ENCODE peak calls at places on chromosomes 11 and 22, in nine cellular contexts. F is choroid plexus epithelial cell, I is NT2/D1, T is kidney epithelial cell, U is colonic mucosa, B is left ventricle myocardium inferior, R is tibial artery, G is AG09309, J is SK-N-SH. A is an unnamed sample.

GRCh38 chr22:46064236-46064965 is 85.9 kb upstream of the PPARA start:
- DNase-seq in B (peak), U (no peak), G (no peak), J (peak), I (no peak), T (no peak), F (no peak), R (peak), A (no peak)

GRCh38 chr11:1262172-1263006 is 39.5 kb downstream of the MUC5B start:
- DNase-seq in R (peak), T (peak), J (peak), I (peak), B (peak), F (peak), G (peak), U (peak), A (peak)

GRCh38 chr11:57792060-57792541 is 30.5 kb downstream of the CTNND1 start:
- DNase-seq in J (no peak), F (peak), G (no peak), I (no peak), B (peak), T (no peak), R (peak), U (peak), A (no peak)

GRCh38 chr11:15671216-15671615 is 556.5 kb downstream of the INSC start:
- DNase-seq in G (no peak), I (no peak), T (no peak), J (no peak), F (no peak), R (no peak), B (no peak), U (peak), A (no peak)

GRCh38 chr22:30668306-30668655 is 606 bp upstream of the DUSP18 start:
- DNase-seq in J (no peak), U (no peak), F (no peak), I (no peak), G (no peak), R (no peak), B (no peak), T (no peak), A (no peak)

GRCh38 chr11:64918056-64918455 is 1.0 kb upstream of the ATG2A start:
- DNase-seq in G (peak), I (no peak), R (no peak), T (no peak), B (no peak), F (peak), J (no peak), U (no peak), A (peak)

GRCh38 chr22:42608481-42609361 is 6.0 kb downstream of the POLDIP3 start:
- DNase-seq in T (no peak), B (no peak), R (no peak), J (no peak), I (peak), U (no peak), G (no peak), F (peak), A (no peak)

GRCh38 chr22:49567894-49568750 is 259.6 kb downstream of the BRD1 start:
- DNase-seq in F (no peak), R (peak), J (no peak), I (no peak), U (no peak), B (no peak), G (no peak), T (no peak), A (no peak)

GRCh38 chr11:45290586-45290985 is 4.4 kb upstream of the SYT13 start:
- DNase-seq in U (no peak), J (no peak), F (no peak), R (no peak), I (no peak), B (no peak), G (no peak), T (no peak), A (no peak)

GRCh38 chr11:82864268-82864667 is 36.0 kb downstream of the PRCP start:
- DNase-seq in I (peak), J (peak), F (peak), U (peak), R (peak), T (no peak), B (peak), G (peak), A (peak)

GRCh38 chr11:133821776-133822175 is 23.5 kb downstream of the SPATA19 start:
- DNase-seq in F (peak), J (peak), I (peak), B (peak), T (no peak), U (peak), R (no peak), G (no peak), A (no peak)

GRCh38 chr11:132352497-132352896 is 982.1 kb downstream of the NTM start:
- DNase-seq in U (no peak), I (no peak), T (no peak), J (no peak), F (no peak), G (no peak), R (no peak), B (no peak), A (no peak)

GRCh38 chr22:36331306-36331911 is 56.4 kb downstream of the MYH9 start:
- DNase-seq in U (peak), I (no peak), F (peak), R (peak), J (peak), B (peak), T (peak), G (peak), A (peak)

GRCh38 chr22:36333632-36334031 is 54.1 kb downstream of the MYH9 start:
- DNase-seq in J (no peak), R (peak), U (no peak), I (no peak), G (no peak), B (no peak), T (no peak), F (no peak), A (no peak)

GRCh38 chr22:36334081-36334831 is 53.5 kb downstream of the MYH9 start:
- DNase-seq in U (peak), B (peak), T (no peak), F (no peak), R (peak), J (no peak), I (no peak), G (no peak), A (no peak)

GRCh38 chr22:36331912-36332622 is 55.7 kb downstream of the MYH9 start:
- DNase-seq in U (peak), B (peak), G (no peak), F (peak), J (peak), R (peak), I (no peak), T (no peak), A (peak)

GRCh38 chr22:36332623-36333331 is 55.0 kb downstream of the MYH9 start:
- DNase-seq in R (peak), U (peak), I (no peak), F (peak), T (no peak), J (no peak), G (no peak), B (no peak), A (peak)
- H3K4me3 ChIP-seq in R (no peak), U (no peak), I (no peak), F (no peak), T (no peak), J (no peak), G (no peak), B (peak), A (no peak)

GRCh38 chr11:66289548-66290331 is 797 bp upstream of the YIF1A start:
- DNase-seq in G (peak), J (no peak), R (peak), B (peak), U (peak), I (peak), F (no peak), T (no peak), A (no peak)
- H3K4me3 ChIP-seq in G (peak), J (peak), R (peak), B (peak), U (peak), I (peak), F (peak), T (peak), A (peak)

GRCh38 chr11:8355418-8355742 is 91.7 kb upstream of the LMO1 start:
- DNase-seq in U (no peak), I (no peak), B (no peak), R (no peak), T (no peak), J (no peak), F (no peak), G (no peak), A (no peak)

GRCh38 chr11:8356731-8357504 is 93.2 kb upstream of the LMO1 start:
- DNase-seq in F (peak), R (no peak), G (no peak), I (no peak), B (no peak), J (no peak), T (no peak), U (no peak), A (no peak)

GRCh38 chr11:8356216-8356615 is 92.5 kb upstream of the LMO1 start:
- DNase-seq in R (no peak), G (no peak), T (no peak), B (no peak), F (no peak), I (no peak), J (no peak), U (no peak), A (no peak)

GRCh38 chr11:8352852-8353505 is 89.3 kb upstream of the LMO1 start:
- DNase-seq in R (no peak), U (no peak), J (no peak), B (no peak), T (no peak), G (no peak), I (no peak), F (no peak), A (no peak)

DNA sequence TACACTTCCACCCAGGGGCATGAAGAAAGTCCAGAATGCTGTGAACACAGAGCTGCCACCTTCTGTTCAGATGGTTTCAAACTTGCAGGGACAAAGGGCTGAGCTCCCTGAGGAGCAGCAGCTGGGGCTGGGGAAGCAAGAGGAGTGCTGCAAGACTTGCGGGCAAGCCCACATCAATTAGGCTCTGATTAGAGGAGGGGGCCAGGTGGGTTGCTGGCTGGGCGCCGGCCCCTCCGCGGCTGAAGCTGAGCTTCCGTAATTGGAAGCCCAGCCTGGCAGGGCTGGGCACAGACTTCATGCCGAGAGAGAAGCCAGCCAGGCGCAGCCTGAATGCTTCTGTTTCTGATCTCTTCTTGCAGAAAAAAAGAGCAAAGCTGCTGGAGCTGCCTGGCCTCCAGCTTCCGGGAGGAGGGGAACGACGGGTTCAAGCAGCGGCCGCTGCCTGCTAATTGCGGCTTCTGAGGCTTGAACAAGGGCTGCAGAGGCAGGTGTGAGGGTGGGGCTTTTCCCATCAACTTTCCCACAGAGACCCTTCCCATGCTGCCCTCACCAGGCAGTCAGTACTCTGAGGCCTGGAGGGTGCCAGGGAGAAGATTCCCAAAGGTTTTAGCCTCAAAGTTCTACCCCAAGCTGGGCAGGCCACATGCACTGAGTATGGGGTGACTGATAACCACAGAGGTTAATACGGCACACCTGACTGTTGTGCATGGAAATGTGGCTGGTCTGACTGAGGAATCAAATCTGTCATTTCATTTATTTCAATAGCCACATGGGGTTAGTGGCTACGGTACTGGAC is 91.1 kb upstream of the LMO1 start:
- DNase-seq in G (no peak), J (peak), B (no peak), R (no peak), T (no peak), U (no peak), I (no peak), F (peak), A (no peak)
- H3K4me3 ChIP-seq in G (no peak), J (peak), B (no peak), R (no peak), T (no peak), U (no peak), I (no peak), F (no peak), A (no peak)

DNA sequence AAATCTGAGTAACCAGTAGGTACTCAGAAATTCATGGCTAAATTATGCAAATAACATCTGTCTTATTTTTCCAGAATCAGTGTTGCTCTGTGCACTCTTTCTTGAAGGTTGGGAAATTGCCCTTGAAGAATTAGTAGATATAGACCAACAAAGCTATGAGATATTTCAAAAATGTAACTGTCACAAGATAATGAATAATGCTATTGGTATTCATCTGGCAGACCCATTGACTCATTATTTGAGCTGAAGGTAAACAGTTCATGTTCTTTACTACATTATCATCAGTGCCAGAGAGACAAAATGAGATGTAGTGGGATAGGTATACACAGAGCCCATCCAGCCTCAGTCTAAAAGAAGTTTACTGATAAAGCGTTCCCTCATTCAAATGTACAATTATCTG is 274.7 kb downstream of the CASP12 start:
- DNase-seq in R (no peak), F (peak), U (no peak), T (no peak), G (no peak), J (no peak), I (no peak), B (no peak), A (no peak)
- H3K4me3 ChIP-seq in R (no peak), F (no peak), U (no peak), T (no peak), G (no peak), J (no peak), I (no peak), B (no peak), A (no peak)

DNA sequence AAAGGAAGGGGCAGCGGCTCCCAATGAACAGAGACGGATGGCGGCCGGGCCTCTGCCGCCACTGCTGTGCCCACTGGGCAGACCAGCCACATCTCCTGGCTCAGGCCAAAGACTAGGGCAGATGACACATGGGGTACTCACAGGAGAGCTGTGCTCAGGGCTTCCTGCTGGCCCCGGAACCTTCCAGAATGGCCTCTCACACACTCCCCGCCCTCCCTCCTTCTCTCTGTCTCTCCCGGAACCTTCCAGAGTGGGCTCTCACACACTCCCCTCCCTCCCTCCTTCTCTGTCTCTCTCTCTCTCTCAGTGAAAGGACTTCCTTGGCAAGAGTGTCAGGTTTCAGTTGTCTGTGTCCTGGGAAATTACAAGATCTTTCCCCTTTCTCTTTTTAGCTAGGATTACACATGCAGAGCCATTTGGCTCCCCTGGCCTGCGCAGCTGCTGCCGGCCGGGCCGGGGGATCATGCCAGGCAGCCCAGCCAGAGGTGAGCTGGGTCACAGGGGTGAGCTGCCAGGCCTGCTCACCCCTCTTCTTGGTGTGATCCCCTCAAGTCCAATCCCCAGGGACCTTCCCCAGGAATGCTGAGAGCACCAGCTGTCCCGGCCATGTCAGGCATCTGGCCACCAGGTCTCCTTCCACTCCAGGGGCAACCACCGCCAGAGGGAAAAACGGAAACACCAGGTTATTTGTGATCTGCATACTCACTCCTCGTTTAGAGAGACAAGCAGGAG is 45.3 kb upstream of the ADA2 start:
- DNase-seq in B (peak), T (no peak), J (peak), I (peak), U (no peak), F (peak), R (no peak), G (no peak), A (peak)
- H3K4me3 ChIP-seq in B (peak), T (no peak), J (no peak), I (peak), U (no peak), F (no peak), R (no peak), G (no peak), A (no peak)

A was measured in HFF-Myc.